ENCODE peak calls at places on chromosomes 16 and 17, in seven cellular contexts. Z, P, S, B, T, E and G are unnamed samples.
A peak's percentile ranks its signal among the peaks of the same experiment; 100 is the strongest.

GRCh38 chr16:79008869-79009179 is 591.7 kb downstream of the MAF start:
- DNase-seq in Z (peak; percentile 97), P (no peak), S (no peak), B (no peak), T (no peak), E (no peak), G (no peak)

GRCh38 chr17:7436556-7437368 is 1.5 kb downstream of the TMEM102 start:
- DNase-seq in Z (peak; percentile 83), P (no peak), S (peak; percentile 81), B (peak; percentile 88), T (peak; percentile 53), E (peak; percentile 34), G (no peak)

GRCh38 chr17:46866325-46866724 is 14.9 kb downstream of the WNT9B start:
- DNase-seq in Z (no peak), P (no peak), S (no peak), B (no peak), T (no peak), E (no peak), G (no peak)

GRCh38 chr17:42675984-42676423 is 790 bp downstream of the PLEKHH3 start:
- DNase-seq in Z (no peak), P (no peak), S (peak; percentile 45), B (peak; percentile 77), T (no peak), E (peak; percentile 8), G (no peak)

GRCh38 chr16:86353185-86353584 is 157.1 kb upstream of the FOXF1 start:
- DNase-seq in Z (no peak), P (peak; percentile 47), S (no peak), B (no peak), T (no peak), E (no peak), G (no peak)

GRCh38 chr16:11138026-11138768 is 117.8 kb downstream of the SOCS1 start:
- DNase-seq in Z (no peak), P (no peak), S (peak; percentile 41), B (no peak), T (no peak), E (no peak), G (no peak)

GRCh38 chr16:69847643-69848042 is 85.5 kb downstream of the WWP2 start:
- DNase-seq in Z (no peak), P (no peak), S (no peak), B (no peak), T (no peak), E (no peak), G (no peak)

GRCh38 chr16:31078597-31079341 is 4.5 kb downstream of the ZNF646 start:
- DNase-seq in Z (no peak), P (no peak), S (no peak), B (no peak), T (no peak), E (no peak), G (no peak)

GRCh38 chr16:84840687-84841627 is 21.2 kb downstream of the CRISPLD2 start:
- DNase-seq in Z (no peak), P (no peak), S (no peak), B (no peak), T (no peak), E (no peak), G (no peak)

GRCh38 chr17:49548506-49549310 is 27.0 kb upstream of the NXPH3 start:
- DNase-seq in Z (peak; percentile 3), P (no peak), S (no peak), B (no peak), T (no peak), E (no peak), G (no peak)

GRCh38 chr17:50047488-50048126 is 8.3 kb upstream of the ITGA3 start:
- DNase-seq in Z (no peak), P (no peak), S (peak; percentile 82), B (no peak), T (no peak), E (peak; percentile 99), G (no peak)

GRCh38 chr16:17470871-17471744 is at the start of gene XYLT1:
- DNase-seq in Z (peak; percentile 36), P (peak; percentile 45), S (no peak), B (peak; percentile 68), T (peak; percentile 45), E (peak; percentile 16), G (peak; percentile 67)

GRCh38 chr17:74842599-74843351 is 16.9 kb downstream of the GRIN2C start:
- DNase-seq in Z (peak; percentile 82), P (no peak), S (peak; percentile 82), B (peak; percentile 71), T (no peak), E (peak; percentile 49), G (no peak)

GRCh38 chr17:35312790-35313711 is 60.4 kb downstream of the SLFN11 start:
- DNase-seq in Z (peak; percentile 63), P (peak; percentile 56), S (peak; percentile 71), B (no peak), T (peak; percentile 33), E (peak; percentile 58), G (no peak)